ENCODE peak calls at places on chromosomes 3 and 15, in four cellular contexts. F is activated naive CD4-positive, alpha-beta T cell; G is suprapubic skin; N is stimulated activated CD4-positive, alpha-beta T cell treated with anti-CD3 and anti-CD28 coated beads, Interleukin-2, amount 100 ng/mL, for 48 hours. V is an unnamed sample.

GRCh38 chr3:104711435-104711834 is 655.3 kb upstream of the ALCAM start:
- DNase-seq in G (no peak), N (no peak), F (no peak), V (no peak)

GRCh38 chr15:63256433-63256884 is 20.9 kb upstream of the APH1B start:
- DNase-seq in F (no peak), N (no peak), G (no peak), V (no peak)

GRCh38 chr3:143565943-143566342 is 282.3 kb downstream of the SLC9A9 start:
- DNase-seq in N (no peak), F (no peak), G (no peak), V (no peak)

GRCh38 chr3:130850044-130850797 is 43.7 kb upstream of the ATP2C1 start:
- DNase-seq in G (no peak), F (no peak), N (peak; percentile 27), V (no peak)

GRCh38 chr3:113140876-113141275 is 70.5 kb upstream of the BOC start:
- DNase-seq in F (no peak), N (no peak), G (no peak), V (no peak)

GRCh38 chr15:46329876-46330275 is 695.0 kb downstream of the SQOR start:
- DNase-seq in N (no peak), F (no peak), G (no peak), V (no peak)

GRCh38 chr3:32106929-32107362 is 526 bp downstream of the GPD1L start:
- DNase-seq in F (no peak), N (no peak), G (no peak), V (no peak)

GRCh38 chr15:101131489-101132389 is 120.1 kb downstream of the CHSY1 start:
- DNase-seq in F (no peak), N (no peak), G (no peak), V (no peak)

GRCh38 chr3:126908752-126909275 is 74.1 kb upstream of the PLXNA1 start:
- DNase-seq in F (no peak), N (no peak), G (no peak), V (no peak)

GRCh38 chr3:108946292-108947290 is 7.1 kb downstream of the GUCA1C start:
- DNase-seq in F (no peak), N (no peak), G (no peak), V (no peak)

GRCh38 chr3:174215426-174215825 is 643.7 kb upstream of the NAALADL2 start:
- DNase-seq in G (no peak), F (no peak), N (no peak), V (no peak)

V was measured in iPS DF 6.9.